ENCODE peak calls at places on chromosomes 12 and 14, in ten cellular contexts. E is HuH-7.5; G is DMS153; V is fibroblast of the aortic adventitia; N is hepatocyte; C is SIG-M5; S is nucleus accumbens; W is NCI-H2227 treated with DMSO at 0.1 percent for 48 hours; L is BE2C; O is activated CD4-positive, alpha-beta T cell treated with anti-CD3 and anti-CD28 coated beads, Interleukin-2, amount 50 U/mL, for 48 hours. Q is an unnamed sample.

GRCh38 chr12:101743242-101743641 is 4.0 kb upstream of the SYCP3 start:
- DNase-seq in N (no peak), V (peak), O (no peak), G (no peak), W (no peak), S (no peak), E (no peak), C (no peak), L (no peak), Q (no peak)

GRCh38 chr12:96985515-96986362 is 78.7 kb downstream of the NEDD1 start:
- DNase-seq in E (peak), W (no peak), C (no peak), L (peak), N (peak), V (no peak), G (peak), O (peak), S (no peak), Q (no peak)

GRCh38 chr12:54220092-54220557 is 31.3 kb upstream of the SMUG1 start:
- DNase-seq in O (peak), V (peak), E (peak), N (peak), C (no peak), G (peak), W (peak), S (no peak), L (peak), Q (peak)

GRCh38 chr12:20801035-20801434 is 9.5 kb upstream of the SLCO1B3 start:
- DNase-seq in E (no peak), L (no peak), O (no peak), G (no peak), S (no peak), C (no peak), V (no peak), N (no peak), W (no peak), Q (no peak)

GRCh38 chr14:37213016-37213415 is 15.3 kb downstream of the MIPOL1 start:
- DNase-seq in L (no peak), N (no peak), W (no peak), E (no peak), V (no peak), C (no peak), G (no peak), O (no peak), S (no peak), Q (no peak)

GRCh38 chr12:111446044-111446581 is 40.4 kb downstream of the SH2B3 start:
- DNase-seq in G (peak), L (peak), C (no peak), S (no peak), O (no peak), N (no peak), E (no peak), V (peak), W (no peak), Q (no peak)

GRCh38 chr12:52380271-52380694 is 5.2 kb downstream of the KRT84 start:
- DNase-seq in C (no peak), G (peak), E (peak), L (peak), O (peak), V (peak), N (peak), S (no peak), W (no peak), Q (no peak)

GRCh38 chr12:76929499-76929898 is 50.7 kb upstream of the CSRP2 start:
- DNase-seq in W (no peak), L (no peak), O (no peak), E (no peak), C (no peak), S (no peak), G (no peak), V (no peak), N (no peak), Q (no peak)

GRCh38 chr14:75247286-75247922 is 31.2 kb upstream of the FOS start:
- DNase-seq in V (no peak), C (no peak), W (no peak), G (no peak), N (no peak), O (peak), L (no peak), S (no peak), E (no peak), Q (no peak)

GRCh38 chr14:37594238-37594915 is 672 bp downstream of the FOXA1 start:
- DNase-seq in C (peak), N (peak), S (no peak), O (peak), L (peak), E (peak), W (peak), V (peak), G (peak), Q (peak)